ENCODE peak calls at places on chromosome 3, in nine cellular contexts. One of them, this sample, is unnamed. For H3K27me3, the result is how much of the 10 kb centered on the place peaks cover.

GRCh38 chr3:23809840-23810341 is 4.1 kb downstream of the UBE2E1 start:
- DNase-seq in spleen: no peak
- DNase-seq in psoas muscle: no peak
- DNase-seq in CD4-positive, alpha-beta T cell: no peak
- DNase-seq in bronchial epithelial cell: peak
- DNase-seq in AG04450: no peak
- DNase-seq in MM.1S: peak
- DNase-seq in mammary epithelial cell: no peak
- DNase-seq in body of pancreas: no peak
- DNase-seq in this sample: no peak

GRCh38 chr3:58880182-58880581 is 169.6 kb downstream of the CFAP20DC start:
- DNase-seq in spleen: no peak
- DNase-seq in psoas muscle: no peak
- DNase-seq in CD4-positive, alpha-beta T cell: no peak
- DNase-seq in bronchial epithelial cell: peak
- DNase-seq in AG04450: no peak
- DNase-seq in MM.1S: no peak
- DNase-seq in mammary epithelial cell: peak
- DNase-seq in body of pancreas: no peak
- DNase-seq in this sample: no peak

GRCh38 chr3:115239717-115240116 is 92.6 kb upstream of the ZBTB20 start:
- DNase-seq in spleen: no peak
- DNase-seq in psoas muscle: peak
- DNase-seq in CD4-positive, alpha-beta T cell: no peak
- DNase-seq in bronchial epithelial cell: peak
- DNase-seq in AG04450: peak
- DNase-seq in MM.1S: no peak
- DNase-seq in mammary epithelial cell: peak
- DNase-seq in body of pancreas: peak
- DNase-seq in this sample: no peak

GRCh38 chr3:179613807-179614206 is 9.2 kb downstream of the NDUFB5 start:
- DNase-seq in spleen: no peak
- DNase-seq in psoas muscle: no peak
- DNase-seq in CD4-positive, alpha-beta T cell: no peak
- DNase-seq in bronchial epithelial cell: no peak
- DNase-seq in AG04450: no peak
- DNase-seq in MM.1S: no peak
- DNase-seq in mammary epithelial cell: no peak
- DNase-seq in body of pancreas: no peak
- DNase-seq in this sample: no peak

GRCh38 chr3:33035596-33035995 is 61.4 kb downstream of the GLB1 start:
- DNase-seq in spleen: no peak
- DNase-seq in psoas muscle: no peak
- DNase-seq in CD4-positive, alpha-beta T cell: no peak
- DNase-seq in bronchial epithelial cell: peak
- DNase-seq in AG04450: peak
- DNase-seq in MM.1S: no peak
- DNase-seq in mammary epithelial cell: peak
- DNase-seq in body of pancreas: no peak
- DNase-seq in this sample: no peak

GRCh38 chr3:155815030-155815429 is 9.0 kb upstream of the C3orf33 start:
- DNase-seq in spleen: no peak
- DNase-seq in psoas muscle: no peak
- DNase-seq in CD4-positive, alpha-beta T cell: no peak
- DNase-seq in bronchial epithelial cell: no peak
- DNase-seq in AG04450: no peak
- DNase-seq in MM.1S: no peak
- DNase-seq in mammary epithelial cell: no peak
- DNase-seq in body of pancreas: no peak
- DNase-seq in this sample: no peak

GRCh38 chr3:153244961-153245360 is 82.9 kb downstream of the RAP2B start:
- DNase-seq in spleen: no peak
- DNase-seq in psoas muscle: no peak
- DNase-seq in CD4-positive, alpha-beta T cell: no peak
- DNase-seq in bronchial epithelial cell: peak
- DNase-seq in AG04450: no peak
- DNase-seq in MM.1S: no peak
- DNase-seq in mammary epithelial cell: no peak
- DNase-seq in body of pancreas: no peak
- DNase-seq in this sample: no peak

GRCh38 chr3:72625616-72626337 is 222.5 kb downstream of the SHQ1 start:
- DNase-seq in spleen: no peak
- DNase-seq in psoas muscle: no peak
- DNase-seq in CD4-positive, alpha-beta T cell: no peak
- DNase-seq in bronchial epithelial cell: peak
- DNase-seq in AG04450: no peak
- DNase-seq in MM.1S: no peak
- DNase-seq in mammary epithelial cell: peak
- DNase-seq in body of pancreas: no peak
- DNase-seq in this sample: no peak

GRCh38 chr3:155079795-155080546 is at the start of gene MME:
- DNase-seq in spleen: peak
- DNase-seq in psoas muscle: peak
- DNase-seq in CD4-positive, alpha-beta T cell: no peak
- DNase-seq in bronchial epithelial cell: no peak
- DNase-seq in AG04450: no peak
- DNase-seq in MM.1S: peak
- DNase-seq in mammary epithelial cell: peak
- DNase-seq in body of pancreas: peak
- DNase-seq in this sample: peak

DNA sequence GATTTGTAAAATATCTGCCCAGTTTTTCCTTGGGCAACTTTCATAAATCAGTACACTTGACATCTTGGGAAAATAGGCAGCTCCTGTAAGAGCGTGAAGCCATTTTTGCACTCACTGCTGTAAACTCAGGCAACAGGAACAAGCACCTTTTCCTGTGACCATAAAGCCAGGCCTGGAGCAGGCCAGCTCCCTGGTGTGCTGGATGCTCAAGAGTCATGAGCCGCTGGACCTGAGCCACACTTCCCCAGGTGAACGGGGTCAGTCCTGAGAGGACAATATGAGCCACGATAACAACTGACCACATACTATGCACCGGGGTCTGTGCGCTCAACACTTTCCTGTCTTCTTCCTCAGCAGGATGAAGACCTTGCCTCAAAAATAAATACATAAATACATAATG is 158.2 kb downstream of the NUP210 start:
- DNase-seq in spleen: no peak
- DNase-seq in psoas muscle: no peak
- DNase-seq in CD4-positive, alpha-beta T cell: no peak
- DNase-seq in bronchial epithelial cell: no peak
- DNase-seq in AG04450: no peak
- DNase-seq in MM.1S: no peak
- DNase-seq in mammary epithelial cell: no peak
- DNase-seq in body of pancreas: no peak
- DNase-seq in this sample: no peak
- H3K27me3 ChIP-seq in spleen: under half
- H3K27me3 ChIP-seq in psoas muscle: under half
- H3K27me3 ChIP-seq in CD4-positive, alpha-beta T cell: under half
- H3K27me3 ChIP-seq in bronchial epithelial cell: under half
- H3K27me3 ChIP-seq in AG04450: under half
- H3K27me3 ChIP-seq in MM.1S: under half
- H3K27me3 ChIP-seq in mammary epithelial cell: under half
- H3K27me3 ChIP-seq in body of pancreas: under half
- H3K27me3 ChIP-seq in this sample: under half

GRCh38 chr3:14816359-14816758 is 2.4 kb upstream of the FGD5 start:
- DNase-seq in spleen: no peak
- DNase-seq in psoas muscle: no peak
- DNase-seq in CD4-positive, alpha-beta T cell: no peak
- DNase-seq in bronchial epithelial cell: no peak
- DNase-seq in AG04450: no peak
- DNase-seq in MM.1S: no peak
- DNase-seq in mammary epithelial cell: no peak
- DNase-seq in body of pancreas: no peak
- DNase-seq in this sample: no peak

GRCh38 chr3:14812196-14812785 is 6.5 kb upstream of the FGD5 start:
- DNase-seq in spleen: peak
- DNase-seq in psoas muscle: no peak
- DNase-seq in CD4-positive, alpha-beta T cell: no peak
- DNase-seq in bronchial epithelial cell: no peak
- DNase-seq in AG04450: no peak
- DNase-seq in MM.1S: no peak
- DNase-seq in mammary epithelial cell: no peak
- DNase-seq in body of pancreas: no peak
- DNase-seq in this sample: no peak

GRCh38 chr3:14810795-14811661 is 7.7 kb upstream of the FGD5 start:
- DNase-seq in spleen: peak
- DNase-seq in psoas muscle: no peak
- DNase-seq in CD4-positive, alpha-beta T cell: no peak
- DNase-seq in bronchial epithelial cell: no peak
- DNase-seq in AG04450: no peak
- DNase-seq in MM.1S: no peak
- DNase-seq in mammary epithelial cell: no peak
- DNase-seq in body of pancreas: no peak
- DNase-seq in this sample: no peak

GRCh38 chr3:14811733-14812132 is 7.0 kb upstream of the FGD5 start:
- DNase-seq in spleen: peak
- DNase-seq in psoas muscle: no peak
- DNase-seq in CD4-positive, alpha-beta T cell: no peak
- DNase-seq in bronchial epithelial cell: no peak
- DNase-seq in AG04450: no peak
- DNase-seq in MM.1S: no peak
- DNase-seq in mammary epithelial cell: no peak
- DNase-seq in body of pancreas: no peak
- DNase-seq in this sample: no peak

GRCh38 chr3:14814473-14814872 is 4.3 kb upstream of the FGD5 start:
- DNase-seq in spleen: no peak
- DNase-seq in psoas muscle: no peak
- DNase-seq in CD4-positive, alpha-beta T cell: no peak
- DNase-seq in bronchial epithelial cell: no peak
- DNase-seq in AG04450: no peak
- DNase-seq in MM.1S: no peak
- DNase-seq in mammary epithelial cell: no peak
- DNase-seq in body of pancreas: no peak
- DNase-seq in this sample: no peak
- H3K27me3 ChIP-seq in spleen: under half
- H3K27me3 ChIP-seq in psoas muscle: under half
- H3K27me3 ChIP-seq in CD4-positive, alpha-beta T cell: under half
- H3K27me3 ChIP-seq in bronchial epithelial cell: under half
- H3K27me3 ChIP-seq in AG04450: under half
- H3K27me3 ChIP-seq in MM.1S: half or more
- H3K27me3 ChIP-seq in mammary epithelial cell: under half
- H3K27me3 ChIP-seq in body of pancreas: under half
- H3K27me3 ChIP-seq in this sample: under half

DNA sequence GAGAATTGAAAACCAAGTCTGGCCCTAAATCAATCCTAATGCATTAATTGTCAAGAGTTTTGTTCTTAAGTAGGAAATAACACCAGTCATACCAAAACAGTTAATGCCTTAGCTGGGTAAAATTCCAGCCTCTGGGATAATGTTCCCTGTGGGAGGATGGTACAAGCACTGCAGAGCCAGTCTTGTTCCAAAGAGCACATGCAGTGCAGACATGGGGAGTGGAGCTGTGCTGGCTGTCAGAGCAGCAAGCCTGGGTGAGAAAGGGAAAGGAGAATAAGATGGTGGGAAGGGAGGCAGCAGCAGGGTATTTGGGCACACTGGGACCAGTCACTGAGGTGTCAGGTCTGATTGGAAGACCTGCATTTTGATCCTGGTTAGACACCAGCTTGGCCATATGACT is 12.1 kb downstream of the ALAS1 start:
- DNase-seq in spleen: no peak
- DNase-seq in psoas muscle: no peak
- DNase-seq in CD4-positive, alpha-beta T cell: no peak
- DNase-seq in bronchial epithelial cell: no peak
- DNase-seq in AG04450: no peak
- DNase-seq in MM.1S: no peak
- DNase-seq in mammary epithelial cell: no peak
- DNase-seq in body of pancreas: no peak
- DNase-seq in this sample: no peak
- H3K27me3 ChIP-seq in spleen: under half
- H3K27me3 ChIP-seq in psoas muscle: under half
- H3K27me3 ChIP-seq in CD4-positive, alpha-beta T cell: under half
- H3K27me3 ChIP-seq in bronchial epithelial cell: under half
- H3K27me3 ChIP-seq in AG04450: under half
- H3K27me3 ChIP-seq in MM.1S: under half
- H3K27me3 ChIP-seq in mammary epithelial cell: under half
- H3K27me3 ChIP-seq in body of pancreas: under half
- H3K27me3 ChIP-seq in this sample: under half

GRCh38 chr3:128473737-128474136 is 7.0 kb upstream of the DNAJB8 start:
- DNase-seq in spleen: no peak
- DNase-seq in psoas muscle: no peak
- DNase-seq in CD4-positive, alpha-beta T cell: no peak
- DNase-seq in bronchial epithelial cell: no peak
- DNase-seq in AG04450: no peak
- DNase-seq in MM.1S: no peak
- DNase-seq in mammary epithelial cell: no peak
- DNase-seq in body of pancreas: no peak
- DNase-seq in this sample: no peak

GRCh38 chr3:128470134-128470915 is 3.6 kb upstream of the DNAJB8 start:
- DNase-seq in spleen: no peak
- DNase-seq in psoas muscle: no peak
- DNase-seq in CD4-positive, alpha-beta T cell: no peak
- DNase-seq in bronchial epithelial cell: no peak
- DNase-seq in AG04450: no peak
- DNase-seq in MM.1S: no peak
- DNase-seq in mammary epithelial cell: no peak
- DNase-seq in body of pancreas: no peak
- DNase-seq in this sample: no peak

GRCh38 chr3:128471720-128472119 is 5.0 kb upstream of the DNAJB8 start:
- DNase-seq in spleen: no peak
- DNase-seq in psoas muscle: no peak
- DNase-seq in CD4-positive, alpha-beta T cell: no peak
- DNase-seq in bronchial epithelial cell: no peak
- DNase-seq in AG04450: no peak
- DNase-seq in MM.1S: no peak
- DNase-seq in mammary epithelial cell: no peak
- DNase-seq in body of pancreas: no peak
- DNase-seq in this sample: no peak

GRCh38 chr3:128473180-128473519 is 6.5 kb upstream of the DNAJB8 start:
- DNase-seq in spleen: no peak
- DNase-seq in psoas muscle: no peak
- DNase-seq in CD4-positive, alpha-beta T cell: no peak
- DNase-seq in bronchial epithelial cell: no peak
- DNase-seq in AG04450: no peak
- DNase-seq in MM.1S: no peak
- DNase-seq in mammary epithelial cell: no peak
- DNase-seq in body of pancreas: peak
- DNase-seq in this sample: no peak

DNA sequence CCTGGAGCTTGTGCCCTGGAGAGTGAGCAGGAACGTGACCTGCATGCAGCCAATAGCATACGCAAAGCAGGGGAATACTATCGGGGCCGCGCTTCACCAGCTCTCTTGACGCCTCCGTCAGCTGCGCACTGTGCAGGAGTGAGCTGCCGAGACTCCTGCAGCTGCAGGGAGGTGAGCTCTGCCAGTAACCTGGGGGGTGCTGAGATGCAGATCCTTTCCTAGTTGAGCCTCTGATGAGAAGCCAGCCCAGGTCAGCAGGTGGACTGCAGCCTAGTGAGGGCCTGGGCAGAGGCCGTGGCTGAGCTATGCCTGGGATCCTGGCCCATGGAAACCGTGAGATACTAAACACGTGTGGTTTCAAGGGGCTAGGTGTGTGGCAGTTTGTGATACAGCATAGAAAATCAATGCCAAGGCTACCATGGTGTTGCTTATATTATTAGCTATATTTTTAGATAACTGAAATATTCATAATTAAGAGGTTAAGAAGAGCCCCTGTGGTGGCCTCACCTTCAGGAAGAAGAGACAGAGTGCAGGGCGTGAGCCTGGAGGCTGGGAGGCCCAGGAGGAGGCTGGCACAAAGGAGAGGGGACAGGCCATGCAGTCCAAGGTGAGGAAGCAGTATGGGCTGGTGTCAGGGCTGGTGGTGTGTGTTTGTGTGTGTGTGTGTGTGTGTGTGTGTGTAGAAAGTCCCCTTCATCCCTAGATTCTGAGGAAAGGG is 5.9 kb upstream of the DNAJB8 start:
- DNase-seq in spleen: no peak
- DNase-seq in psoas muscle: no peak
- DNase-seq in CD4-positive, alpha-beta T cell: no peak
- DNase-seq in bronchial epithelial cell: no peak
- DNase-seq in AG04450: no peak
- DNase-seq in MM.1S: no peak
- DNase-seq in mammary epithelial cell: no peak
- DNase-seq in body of pancreas: peak
- DNase-seq in this sample: no peak
- H3K27me3 ChIP-seq in spleen: under half
- H3K27me3 ChIP-seq in psoas muscle: under half
- H3K27me3 ChIP-seq in CD4-positive, alpha-beta T cell: under half
- H3K27me3 ChIP-seq in bronchial epithelial cell: under half
- H3K27me3 ChIP-seq in AG04450: half or more
- H3K27me3 ChIP-seq in MM.1S: half or more
- H3K27me3 ChIP-seq in mammary epithelial cell: under half
- H3K27me3 ChIP-seq in body of pancreas: under half
- H3K27me3 ChIP-seq in this sample: under half